ENCODE peak calls at places on chromosome X, in ten cellular contexts. One of them, this sample, is unnamed.

GRCh38 chrX:74383611-74384010 is 37.7 kb upstream of the SLC16A2 start:
- DNase-seq in stomach: peak; percentile 29
- DNase-seq in uterus: peak; percentile 21
- DNase-seq in adrenal gland: peak; percentile 36
- DNase-seq in ovary: peak; percentile 27
- DNase-seq in esophagus muscularis mucosa: no peak
- DNase-seq in sigmoid colon: no peak
- DNase-seq in heart left ventricle: no peak
- DNase-seq in tibial nerve: no peak
- DNase-seq in endothelial cell of umbilical vein: peak; percentile 41
- DNase-seq in this sample: no peak

GRCh38 chrX:2451456-2452316 is 49.1 kb downstream of the DHRSX start:
- DNase-seq in stomach: no peak
- DNase-seq in uterus: no peak
- DNase-seq in adrenal gland: no peak
- DNase-seq in ovary: no peak
- DNase-seq in esophagus muscularis mucosa: no peak
- DNase-seq in sigmoid colon: no peak
- DNase-seq in heart left ventricle: no peak
- DNase-seq in tibial nerve: no peak
- DNase-seq in endothelial cell of umbilical vein: no peak
- DNase-seq in this sample: no peak

GRCh38 chrX:75968293-75968692 is 183.2 kb upstream of the MAGEE2 start:
- DNase-seq in stomach: peak; percentile 42
- DNase-seq in uterus: no peak
- DNase-seq in adrenal gland: no peak
- DNase-seq in ovary: no peak
- DNase-seq in esophagus muscularis mucosa: no peak
- DNase-seq in sigmoid colon: no peak
- DNase-seq in heart left ventricle: no peak
- DNase-seq in tibial nerve: no peak
- DNase-seq in endothelial cell of umbilical vein: no peak
- DNase-seq in this sample: no peak

GRCh38 chrX:12405306-12405705 is 267.0 kb downstream of the FRMPD4 start:
- DNase-seq in stomach: no peak
- DNase-seq in uterus: no peak
- DNase-seq in adrenal gland: no peak
- DNase-seq in ovary: no peak
- DNase-seq in esophagus muscularis mucosa: no peak
- DNase-seq in sigmoid colon: no peak
- DNase-seq in heart left ventricle: no peak
- DNase-seq in tibial nerve: no peak
- DNase-seq in endothelial cell of umbilical vein: no peak
- DNase-seq in this sample: no peak

GRCh38 chrX:19867411-19867732 is 20.0 kb downstream of the SH3KBP1 start:
- DNase-seq in stomach: no peak
- DNase-seq in uterus: no peak
- DNase-seq in adrenal gland: no peak
- DNase-seq in ovary: no peak
- DNase-seq in esophagus muscularis mucosa: no peak
- DNase-seq in sigmoid colon: no peak
- DNase-seq in heart left ventricle: no peak
- DNase-seq in tibial nerve: no peak
- DNase-seq in endothelial cell of umbilical vein: no peak
- DNase-seq in this sample: no peak

GRCh38 chrX:154452823-154453222 is 5.3 kb upstream of the PLXNA3 start:
- DNase-seq in stomach: no peak
- DNase-seq in uterus: no peak
- DNase-seq in adrenal gland: no peak
- DNase-seq in ovary: no peak
- DNase-seq in esophagus muscularis mucosa: no peak
- DNase-seq in sigmoid colon: no peak
- DNase-seq in heart left ventricle: no peak
- DNase-seq in tibial nerve: no peak
- DNase-seq in endothelial cell of umbilical vein: no peak
- DNase-seq in this sample: no peak

GRCh38 chrX:120642871-120643270 is 13.0 kb upstream of the C1GALT1C1 start:
- DNase-seq in stomach: no peak
- DNase-seq in uterus: no peak
- DNase-seq in adrenal gland: no peak
- DNase-seq in ovary: no peak
- DNase-seq in esophagus muscularis mucosa: no peak
- DNase-seq in sigmoid colon: no peak
- DNase-seq in heart left ventricle: no peak
- DNase-seq in tibial nerve: no peak
- DNase-seq in endothelial cell of umbilical vein: no peak
- DNase-seq in this sample: no peak

GRCh38 chrX:8688776-8689175 is 43.2 kb downstream of the ANOS1 start:
- DNase-seq in stomach: no peak
- DNase-seq in uterus: no peak
- DNase-seq in adrenal gland: no peak
- DNase-seq in ovary: no peak
- DNase-seq in esophagus muscularis mucosa: no peak
- DNase-seq in sigmoid colon: no peak
- DNase-seq in heart left ventricle: no peak
- DNase-seq in tibial nerve: no peak
- DNase-seq in endothelial cell of umbilical vein: no peak
- DNase-seq in this sample: no peak

GRCh38 chrX:136158685-136159084 is 11.4 kb downstream of the FHL1 start:
- DNase-seq in stomach: no peak
- DNase-seq in uterus: no peak
- DNase-seq in adrenal gland: no peak
- DNase-seq in ovary: no peak
- DNase-seq in esophagus muscularis mucosa: no peak
- DNase-seq in sigmoid colon: no peak
- DNase-seq in heart left ventricle: no peak
- DNase-seq in tibial nerve: no peak
- DNase-seq in endothelial cell of umbilical vein: no peak
- DNase-seq in this sample: no peak
- H3K4me1 ChIP-seq in stomach: peaks cover 13% of the 10 kb centered on the region
- H3K4me1 ChIP-seq in uterus: no peaks in the 10 kb centered on the region
- H3K4me1 ChIP-seq in adrenal gland: no peaks in the 10 kb centered on the region
- H3K4me1 ChIP-seq in ovary: peaks cover 2% of the 10 kb centered on the region
- H3K4me1 ChIP-seq in esophagus muscularis mucosa: peaks cover 58% of the 10 kb centered on the region
- H3K4me1 ChIP-seq in sigmoid colon: peaks cover 78% of the 10 kb centered on the region
- H3K4me1 ChIP-seq in heart left ventricle: no peaks in the 10 kb centered on the region
- H3K4me1 ChIP-seq in tibial nerve: no peaks in the 10 kb centered on the region
- H3K4me1 ChIP-seq in endothelial cell of umbilical vein: no peaks in the 10 kb centered on the region
- H3K4me1 ChIP-seq in this sample: peaks cover 3% of the 10 kb centered on the region

DNA sequence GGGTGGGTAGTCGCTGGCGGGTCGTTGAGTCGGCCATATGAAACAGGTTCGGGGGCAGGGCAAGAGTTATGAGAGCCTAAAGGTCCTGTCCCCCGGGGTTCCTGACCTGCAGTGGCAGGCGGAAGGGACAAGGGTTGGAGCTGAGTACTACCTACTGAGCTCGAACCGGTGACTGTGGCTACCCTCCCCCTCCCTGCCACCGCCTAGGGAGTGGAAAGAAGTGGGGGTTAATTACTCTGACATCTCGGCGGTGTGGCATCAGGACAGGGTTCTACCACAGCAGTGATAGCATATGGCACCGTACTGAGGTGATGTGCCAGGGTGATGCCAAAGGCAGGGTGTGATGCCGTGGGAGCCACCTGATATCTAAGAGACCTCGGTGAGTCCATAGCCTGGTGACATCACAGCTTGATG is 307 bp downstream of the ATG4A start:
- DNase-seq in stomach: no peak
- DNase-seq in uterus: no peak
- DNase-seq in adrenal gland: no peak
- DNase-seq in ovary: no peak
- DNase-seq in esophagus muscularis mucosa: no peak
- DNase-seq in sigmoid colon: no peak
- DNase-seq in heart left ventricle: no peak
- DNase-seq in tibial nerve: no peak
- DNase-seq in endothelial cell of umbilical vein: no peak
- DNase-seq in this sample: no peak
- H3K27me3 ChIP-seq in stomach: no peaks in the 10 kb centered on the region
- H3K27me3 ChIP-seq in uterus: no peaks in the 10 kb centered on the region
- H3K27me3 ChIP-seq in adrenal gland: no peaks in the 10 kb centered on the region
- H3K27me3 ChIP-seq in ovary: no peaks in the 10 kb centered on the region
- H3K27me3 ChIP-seq in esophagus muscularis mucosa: no peaks in the 10 kb centered on the region
- H3K27me3 ChIP-seq in sigmoid colon: no peaks in the 10 kb centered on the region
- H3K27me3 ChIP-seq in heart left ventricle: no peaks in the 10 kb centered on the region
- H3K27me3 ChIP-seq in tibial nerve: no peaks in the 10 kb centered on the region
- H3K27me3 ChIP-seq in endothelial cell of umbilical vein: no peaks in the 10 kb centered on the region
- H3K27me3 ChIP-seq in this sample: no peaks in the 10 kb centered on the region

GRCh38 chrX:130803537-130803936 is 99.5 kb downstream of the ENOX2 start:
- DNase-seq in stomach: no peak
- DNase-seq in uterus: no peak
- DNase-seq in adrenal gland: no peak
- DNase-seq in ovary: no peak
- DNase-seq in esophagus muscularis mucosa: no peak
- DNase-seq in sigmoid colon: no peak
- DNase-seq in heart left ventricle: no peak
- DNase-seq in tibial nerve: no peak
- DNase-seq in endothelial cell of umbilical vein: no peak
- DNase-seq in this sample: no peak

GRCh38 chrX:130801901-130802300 is 101.1 kb downstream of the ENOX2 start:
- DNase-seq in stomach: no peak
- DNase-seq in uterus: no peak
- DNase-seq in adrenal gland: no peak
- DNase-seq in ovary: no peak
- DNase-seq in esophagus muscularis mucosa: no peak
- DNase-seq in sigmoid colon: no peak
- DNase-seq in heart left ventricle: no peak
- DNase-seq in tibial nerve: no peak
- DNase-seq in endothelial cell of umbilical vein: no peak
- DNase-seq in this sample: no peak

GRCh38 chrX:130810561-130810960 is 92.4 kb downstream of the ENOX2 start:
- DNase-seq in stomach: no peak
- DNase-seq in uterus: no peak
- DNase-seq in adrenal gland: no peak
- DNase-seq in ovary: no peak
- DNase-seq in esophagus muscularis mucosa: no peak
- DNase-seq in sigmoid colon: no peak
- DNase-seq in heart left ventricle: no peak
- DNase-seq in tibial nerve: no peak
- DNase-seq in endothelial cell of umbilical vein: no peak
- DNase-seq in this sample: no peak

GRCh38 chrX:130805906-130806305 is 97.1 kb downstream of the ENOX2 start:
- DNase-seq in stomach: no peak
- DNase-seq in uterus: no peak
- DNase-seq in adrenal gland: no peak
- DNase-seq in ovary: no peak
- DNase-seq in esophagus muscularis mucosa: no peak
- DNase-seq in sigmoid colon: no peak
- DNase-seq in heart left ventricle: no peak
- DNase-seq in tibial nerve: no peak
- DNase-seq in endothelial cell of umbilical vein: no peak
- DNase-seq in this sample: no peak
- TF ChIP-seq POLR2A in stomach: no peak
- TF ChIP-seq POLR2A in uterus: no peak
- TF ChIP-seq POLR2A in adrenal gland: no peak
- TF ChIP-seq POLR2A in ovary: no peak
- TF ChIP-seq POLR2A in esophagus muscularis mucosa: no peak
- TF ChIP-seq POLR2A in sigmoid colon: no peak
- TF ChIP-seq POLR2A in heart left ventricle: no peak
- TF ChIP-seq POLR2A in tibial nerve: no peak
- TF ChIP-seq POLR2A in endothelial cell of umbilical vein: no peak
- TF ChIP-seq POLR2A in this sample: no peak

GRCh38 chrX:110302975-110303374 is 14.9 kb downstream of the AMMECR1 start:
- DNase-seq in stomach: no peak
- DNase-seq in uterus: no peak
- DNase-seq in adrenal gland: no peak
- DNase-seq in ovary: no peak
- DNase-seq in esophagus muscularis mucosa: no peak
- DNase-seq in sigmoid colon: no peak
- DNase-seq in heart left ventricle: no peak
- DNase-seq in tibial nerve: no peak
- DNase-seq in endothelial cell of umbilical vein: no peak
- DNase-seq in this sample: no peak

GRCh38 chrX:110304884-110305283 is 13.0 kb downstream of the AMMECR1 start:
- DNase-seq in stomach: no peak
- DNase-seq in uterus: no peak
- DNase-seq in adrenal gland: no peak
- DNase-seq in ovary: no peak
- DNase-seq in esophagus muscularis mucosa: no peak
- DNase-seq in sigmoid colon: no peak
- DNase-seq in heart left ventricle: no peak
- DNase-seq in tibial nerve: no peak
- DNase-seq in endothelial cell of umbilical vein: no peak
- DNase-seq in this sample: no peak

GRCh38 chrX:110304371-110304770 is 13.5 kb downstream of the AMMECR1 start:
- DNase-seq in stomach: no peak
- DNase-seq in uterus: no peak
- DNase-seq in adrenal gland: no peak
- DNase-seq in ovary: no peak
- DNase-seq in esophagus muscularis mucosa: no peak
- DNase-seq in sigmoid colon: no peak
- DNase-seq in heart left ventricle: no peak
- DNase-seq in tibial nerve: no peak
- DNase-seq in endothelial cell of umbilical vein: no peak
- DNase-seq in this sample: no peak

DNA sequence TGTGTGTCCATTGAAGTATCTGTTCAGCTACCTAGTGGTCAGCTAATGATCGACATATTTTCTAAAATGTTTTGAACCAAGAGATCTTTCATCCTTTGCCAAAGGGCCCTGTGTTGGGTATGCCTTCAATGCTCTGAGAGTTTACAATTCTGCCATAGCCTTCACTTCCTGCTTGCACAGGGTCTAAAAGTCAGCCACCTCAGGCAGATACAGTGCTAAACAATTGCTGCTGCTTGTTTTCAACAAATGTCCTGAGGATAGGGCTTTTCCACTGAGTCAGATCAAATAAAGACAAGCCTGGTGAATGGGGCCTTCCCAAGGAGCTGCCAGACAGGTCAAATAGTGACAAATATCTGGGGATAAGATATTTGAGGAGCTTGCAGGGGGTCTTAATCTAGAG is 16.7 kb downstream of the AMMECR1 start:
- DNase-seq in stomach: no peak
- DNase-seq in uterus: no peak
- DNase-seq in adrenal gland: no peak
- DNase-seq in ovary: no peak
- DNase-seq in esophagus muscularis mucosa: no peak
- DNase-seq in sigmoid colon: no peak
- DNase-seq in heart left ventricle: no peak
- DNase-seq in tibial nerve: no peak
- DNase-seq in endothelial cell of umbilical vein: no peak
- DNase-seq in this sample: no peak
- H3K4me1 ChIP-seq in stomach: no peaks in the 10 kb centered on the region
- H3K4me1 ChIP-seq in uterus: no peaks in the 10 kb centered on the region
- H3K4me1 ChIP-seq in adrenal gland: no peaks in the 10 kb centered on the region
- H3K4me1 ChIP-seq in ovary: no peaks in the 10 kb centered on the region
- H3K4me1 ChIP-seq in esophagus muscularis mucosa: no peaks in the 10 kb centered on the region
- H3K4me1 ChIP-seq in sigmoid colon: no peaks in the 10 kb centered on the region
- H3K4me1 ChIP-seq in heart left ventricle: no peaks in the 10 kb centered on the region
- H3K4me1 ChIP-seq in tibial nerve: no peaks in the 10 kb centered on the region
- H3K4me1 ChIP-seq in endothelial cell of umbilical vein: no peaks in the 10 kb centered on the region
- H3K4me1 ChIP-seq in this sample: no peaks in the 10 kb centered on the region

DNA sequence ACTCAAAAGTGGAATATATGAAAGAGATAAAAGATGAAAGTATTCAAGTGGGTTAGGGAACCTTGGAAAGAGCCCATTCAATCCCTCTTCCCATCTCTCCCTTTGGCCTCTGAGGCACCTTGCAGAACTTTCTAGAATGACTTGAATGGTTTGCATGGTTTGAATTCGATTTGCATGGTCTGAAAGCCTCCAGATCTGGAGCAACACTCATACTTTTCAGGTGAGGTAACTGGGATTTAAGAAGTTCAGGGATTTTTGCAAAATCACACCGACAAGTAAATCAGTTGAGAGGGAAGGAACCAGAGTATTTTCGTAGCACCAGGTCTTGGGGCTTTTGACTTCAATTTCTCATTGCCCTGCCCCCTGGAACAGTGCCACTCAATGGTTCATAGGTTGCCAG is 476.0 kb upstream of the FTHL17 start:
- DNase-seq in stomach: no peak
- DNase-seq in uterus: no peak
- DNase-seq in adrenal gland: no peak
- DNase-seq in ovary: no peak
- DNase-seq in esophagus muscularis mucosa: no peak
- DNase-seq in sigmoid colon: no peak
- DNase-seq in heart left ventricle: no peak
- DNase-seq in tibial nerve: no peak
- DNase-seq in endothelial cell of umbilical vein: no peak
- DNase-seq in this sample: no peak
- H3K27me3 ChIP-seq in stomach: no peaks in the 10 kb centered on the region
- H3K27me3 ChIP-seq in uterus: no peaks in the 10 kb centered on the region
- H3K27me3 ChIP-seq in adrenal gland: no peaks in the 10 kb centered on the region
- H3K27me3 ChIP-seq in ovary: no peaks in the 10 kb centered on the region
- H3K27me3 ChIP-seq in esophagus muscularis mucosa: no peaks in the 10 kb centered on the region
- H3K27me3 ChIP-seq in sigmoid colon: no peaks in the 10 kb centered on the region
- H3K27me3 ChIP-seq in heart left ventricle: no peaks in the 10 kb centered on the region
- H3K27me3 ChIP-seq in tibial nerve: no peaks in the 10 kb centered on the region
- H3K27me3 ChIP-seq in endothelial cell of umbilical vein: no peaks in the 10 kb centered on the region
- H3K27me3 ChIP-seq in this sample: no peaks in the 10 kb centered on the region